ENCODE peak calls at places on chromosomes 16 and 17, in four cellular contexts. W is ascending aorta, V is MM.1S, Q is neural progenitor cell. A is an unnamed sample.

GRCh38 chr16:1193143-1193824 is 31.8 kb downstream of the TPSG1 start:
- DNase-seq in W (no peak), V (no peak), Q (no peak), A (no peak)

GRCh38 chr16:51877686-51878085 is 669.3 kb downstream of the TOX3 start:
- DNase-seq in W (no peak), V (no peak), Q (no peak), A (no peak)

GRCh38 chr16:75254359-75254837 is 3.0 kb upstream of the BCAR1 start:
- DNase-seq in W (peak), V (no peak), Q (no peak), A (no peak)

GRCh38 chr16:50598256-50598894 is 50.2 kb downstream of the NKD1 start:
- DNase-seq in W (peak), V (no peak), Q (no peak), A (no peak)

GRCh38 chr16:89890886-89891657 is 17.7 kb downstream of the TCF25 start:
- DNase-seq in W (no peak), V (no peak), Q (no peak), A (no peak)

GRCh38 chr16:51767564-51767963 is 616.5 kb upstream of the SALL1 start:
- DNase-seq in W (no peak), V (no peak), Q (no peak), A (no peak)

GRCh38 chr16:1580956-1581355 is 30.9 kb downstream of the IFT140 start:
- DNase-seq in W (no peak), V (no peak), Q (no peak), A (no peak)

GRCh38 chr17:67491009-67491677 is 114.1 kb downstream of the PITPNC1 start:
- DNase-seq in W (peak), V (no peak), Q (peak), A (no peak)

GRCh38 chr17:69978056-69978646 is 96.9 kb upstream of the KCNJ16 start:
- DNase-seq in W (no peak), V (no peak), Q (no peak), A (no peak)

GRCh38 chr16:66267287-66268137 is 99.0 kb upstream of the CDH5 start:
- DNase-seq in W (no peak), V (no peak), Q (no peak), A (no peak)

GRCh38 chr17:78575899-78576298 is 1.3 kb downstream of the DNAH17 start:
- DNase-seq in W (no peak), V (no peak), Q (no peak), A (no peak)

GRCh38 chr17:60664022-60664421 is 13.6 kb upstream of the BCAS3 start:
- DNase-seq in W (no peak), V (no peak), Q (no peak), A (no peak)

GRCh38 chr17:45677770-45678169 is 106.3 kb upstream of the CRHR1 start:
- DNase-seq in W (no peak), V (no peak), Q (no peak), A (no peak)

GRCh38 chr16:88538366-88539060 is 31.7 kb upstream of the ZC3H18 start:
- DNase-seq in W (no peak), V (no peak), Q (peak), A (no peak)

GRCh38 chr16:86604436-86605220 is 26.3 kb downstream of the FOXL1 start:
- DNase-seq in W (peak), V (peak), Q (no peak), A (peak)

GRCh38 chr17:76281573-76282371 is 16.6 kb downstream of the UBALD2 start:
- DNase-seq in W (no peak), V (no peak), Q (no peak), A (no peak)

GRCh38 chr16:72201387-72201786 is 29.4 kb upstream of the PMFBP1 start:
- DNase-seq in W (no peak), V (no peak), Q (no peak), A (no peak)

GRCh38 chr16:57388359-57389086 is 16.0 kb upstream of the CCL17 start:
- DNase-seq in W (no peak), V (no peak), Q (no peak), A (peak)

GRCh38 chr17:69060835-69061234 is at the start of gene ABCA9:
- DNase-seq in W (no peak), V (no peak), Q (no peak), A (no peak)

GRCh38 chr16:58331024-58331707 is 36.3 kb upstream of the PRSS54 start:
- DNase-seq in W (no peak), V (no peak), Q (peak), A (no peak)

GRCh38 chr17:2084766-2085647 is 30.1 kb downstream of the HIC1 start:
- DNase-seq in W (no peak), V (no peak), Q (no peak), A (no peak)

GRCh38 chr17:47736501-47737211 is 3.6 kb downstream of the TBX21 start:
- DNase-seq in W (peak), V (no peak), Q (peak), A (no peak)

GRCh38 chr16:25512041-25512440 is 179.7 kb upstream of the HS3ST4 start:
- DNase-seq in W (no peak), V (no peak), Q (no peak), A (no peak)

GRCh38 chr16:84538441-84538840 is 34.0 kb upstream of the MEAK7 start:
- DNase-seq in W (no peak), V (no peak), Q (no peak), A (no peak)

GRCh38 chr17:57092779-57093178 is 7.7 kb downstream of the AKAP1 start:
- DNase-seq in W (peak), V (no peak), Q (no peak), A (no peak)

GRCh38 chr17:49285716-49286115 is 55.1 kb upstream of the PHOSPHO1 start:
- DNase-seq in W (no peak), V (no peak), Q (peak), A (no peak)

GRCh38 chr16:48901712-48902374 is 291.9 kb upstream of the N4BP1 start:
- DNase-seq in W (no peak), V (no peak), Q (peak), A (no peak)

GRCh38 chr17:78745407-78746088 is 36.5 kb downstream of the CYTH1 start:
- DNase-seq in W (no peak), V (peak), Q (peak), A (no peak)

GRCh38 chr16:75494696-75495601 is at the start of gene CHST6:
- DNase-seq in W (no peak), V (no peak), Q (peak), A (no peak)

GRCh38 chr16:90015586-90016338 is 3.5 kb downstream of the DBNDD1 start:
- DNase-seq in W (no peak), V (no peak), Q (no peak), A (no peak)

GRCh38 chr16:27505297-27506236 is 44.1 kb downstream of the GTF3C1 start:
- DNase-seq in W (no peak), V (no peak), Q (no peak), A (no peak)

GRCh38 chr17:60554377-60554788 is 28.3 kb upstream of the APPBP2 start:
- DNase-seq in W (no peak), V (no peak), Q (no peak), A (no peak)

GRCh38 chr17:77115510-77115909 is 25.3 kb upstream of the SEC14L1 start:
- DNase-seq in W (no peak), V (no peak), Q (no peak), A (no peak)

GRCh38 chr16:10250137-10250850 is 68.1 kb upstream of the GRIN2A start:
- DNase-seq in W (no peak), V (no peak), Q (no peak), A (no peak)

GRCh38 chr16:89600427-89600826 is 13.0 kb upstream of the DPEP1 start:
- DNase-seq in W (no peak), V (no peak), Q (no peak), A (no peak)

GRCh38 chr17:21213491-21214014 is 408 bp downstream of the TMEM11 start:
- DNase-seq in W (peak), V (peak), Q (peak), A (no peak)

GRCh38 chr17:30819941-30820705 is 4.4 kb downstream of the CRLF3 start:
- DNase-seq in W (no peak), V (no peak), Q (no peak), A (no peak)

GRCh38 chr16:15682105-15682570 is 32.1 kb downstream of the NDE1 start:
- DNase-seq in W (peak), V (no peak), Q (peak), A (no peak)
- H3K4me3 ChIP-seq in W (no peak), V (no peak), Q (no peak), A (no peak)

GRCh38 chr17:7380855-7381683 is at the start of gene TNK1:
- DNase-seq in W (peak), V (no peak), Q (peak), A (no peak)
- TF ChIP-seq CTCF in W (no peak), V (no peak), Q (no peak), A (no peak)

DNA sequence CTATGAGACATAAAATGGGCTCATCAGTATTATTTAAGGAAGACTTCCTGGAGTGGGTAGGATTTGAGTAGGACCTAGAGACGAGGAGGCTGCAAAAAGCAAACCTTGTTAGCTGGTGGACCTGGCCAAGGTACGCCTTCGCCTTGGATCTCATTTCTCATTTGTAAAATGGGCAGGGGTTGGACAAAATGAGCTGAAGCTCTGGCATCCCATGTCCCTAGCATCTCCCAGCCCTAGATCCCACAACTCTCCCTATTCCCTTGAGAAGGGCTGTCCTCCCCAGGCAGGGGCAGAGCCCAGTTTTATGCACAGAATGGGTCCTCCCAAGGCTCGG is 306 bp upstream of the SPATA20 start:
- DNase-seq in W (no peak), V (no peak), Q (no peak), A (no peak)
- H3K4me3 ChIP-seq in W (peak), V (no peak), Q (no peak), A (peak)

GRCh38 chr16:11698271-11698689 is 30.0 kb downstream of the SNN start:
- DNase-seq in W (no peak), V (no peak), Q (no peak), A (no peak)
- TF ChIP-seq CTCF in W (no peak), V (peak), Q (no peak), A (no peak)

GRCh38 chr17:15651001-15651582 is 31.6 kb upstream of the FBXW10B start:
- DNase-seq in W (no peak), V (no peak), Q (no peak), A (no peak)

GRCh38 chr17:15651583-15652110 is 32.1 kb upstream of the FBXW10B start:
- DNase-seq in W (peak), V (no peak), Q (peak), A (no peak)

GRCh38 chr17:15652960-15653359 is 31.2 kb downstream of the TRIM16 start:
- DNase-seq in W (no peak), V (no peak), Q (no peak), A (no peak)

GRCh38 chr17:15657868-15658775 is 26.0 kb downstream of the TRIM16 start:
- DNase-seq in W (no peak), V (no peak), Q (no peak), A (no peak)

DNA sequence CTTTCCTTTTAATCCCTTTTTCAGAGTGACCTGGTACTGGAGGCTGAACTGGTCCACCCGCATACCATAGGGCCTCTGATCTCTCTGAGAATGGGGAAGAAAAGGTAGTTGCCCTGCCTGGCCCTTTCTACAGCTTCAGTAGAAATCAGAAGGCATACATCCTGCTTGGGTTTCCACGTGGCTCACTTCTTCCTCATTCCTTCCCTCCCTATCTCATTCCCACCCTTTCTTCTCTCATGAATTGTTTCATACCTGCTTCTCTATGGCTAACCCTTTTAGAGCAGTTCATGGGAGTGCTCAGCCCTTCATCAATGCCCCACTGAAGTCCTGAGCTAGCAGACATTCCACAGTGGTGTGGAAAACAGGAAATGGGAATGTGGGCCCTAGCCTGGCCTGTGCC is 28.9 kb downstream of the TRIM16 start:
- DNase-seq in W (no peak), V (no peak), Q (no peak), A (no peak)
- H3K4me3 ChIP-seq in W (no peak), V (no peak), Q (no peak), A (no peak)